ENCODE peak calls at places on chromosomes 16 and 17, in five cellular contexts. H, J, G, P and S are unnamed samples.

GRCh38 chr17:68424188-68424587 is 33.1 kb downstream of the WIPI1 start:
- DNase-seq in H (no peak), J (no peak), G (no peak), P (no peak), S (no peak)

GRCh38 chr17:2796164-2797140 is at the start of gene RAP1GAP2:
- DNase-seq in H (no peak), J (peak), G (no peak), P (no peak), S (no peak)

GRCh38 chr17:280901-281300 is 71.7 kb downstream of the RPH3AL start:
- DNase-seq in H (no peak), J (no peak), G (no peak), P (no peak), S (no peak)

GRCh38 chr16:12874135-12874534 is 27.3 kb upstream of the SHISA9 start:
- DNase-seq in H (peak), J (no peak), G (no peak), P (peak), S (no peak)

GRCh38 chr16:85573696-85574641 is 39.2 kb upstream of the GSE1 start:
- DNase-seq in H (peak), J (no peak), G (no peak), P (no peak), S (peak)

GRCh38 chr17:2735896-2736295 is 13.6 kb downstream of the CCDC92B start:
- DNase-seq in H (no peak), J (no peak), G (no peak), P (no peak), S (no peak)

GRCh38 chr17:82170412-82170961 is 42.2 kb downstream of the CCDC57 start:
- DNase-seq in H (no peak), J (no peak), G (no peak), P (no peak), S (no peak)

GRCh38 chr16:53502331-53503269 is at the start of gene AKTIP:
- DNase-seq in H (no peak), J (no peak), G (no peak), P (peak), S (no peak)

GRCh38 chr16:70614208-70614951 is 32.0 kb upstream of the IL34 start:
- DNase-seq in H (no peak), J (no peak), G (no peak), P (no peak), S (no peak)

GRCh38 chr16:86306811-86307517 is 203.4 kb upstream of the FOXF1 start:
- DNase-seq in H (peak), J (no peak), G (no peak), P (peak), S (no peak)

GRCh38 chr16:31409433-31409832 is 16.3 kb downstream of the ITGAD start:
- DNase-seq in H (no peak), J (no peak), G (no peak), P (peak), S (no peak)

GRCh38 chr17:34171245-34171818 is 83.8 kb upstream of the CCL2 start:
- DNase-seq in H (no peak), J (peak), G (peak), P (peak), S (no peak)

GRCh38 chr17:71438631-71439146 is 682.1 kb upstream of the SOX9 start:
- DNase-seq in H (peak), J (no peak), G (no peak), P (peak), S (no peak)